ENCODE peak calls at places on chromosome 1, in five cellular contexts. U is neuronal stem cell, H is brain microvascular endothelial cell, N is psoas muscle, S is SJSA1. P is an unnamed sample. For H3K36me3, the result is how much of the 10 kb centered on the place peaks cover.

GRCh38 chr1:92367496-92367895 is 68.6 kb downstream of the RPAP2 start:
- DNase-seq in U (no peak), H (no peak), N (no peak), S (no peak), P (no peak)

GRCh38 chr1:213531369-213532310 is 456.1 kb upstream of the PROX1 start:
- DNase-seq in U (no peak), H (no peak), N (no peak), S (no peak), P (no peak)

GRCh38 chr1:33074193-33074945 is 6.6 kb upstream of the AZIN2 start:
- DNase-seq in U (no peak), H (no peak), N (no peak), S (no peak), P (no peak)

GRCh38 chr1:178241057-178241456 is 147.2 kb downstream of the RASAL2 start:
- DNase-seq in U (no peak), H (no peak), N (no peak), S (no peak), P (no peak)

GRCh38 chr1:20321573-20321972 is 30.9 kb downstream of the VWA5B1 start:
- DNase-seq in U (no peak), H (no peak), N (no peak), S (no peak), P (no peak)

GRCh38 chr1:3477241-3478109 is 23.0 kb downstream of the ARHGEF16 start:
- DNase-seq in U (no peak), H (no peak), N (no peak), S (no peak), P (no peak)

GRCh38 chr1:209155556-209155955 is 428.0 kb upstream of the CAMK1G start:
- DNase-seq in U (peak), H (no peak), N (no peak), S (no peak), P (no peak)

GRCh38 chr1:4801192-4801924 is 146.9 kb downstream of the AJAP1 start:
- DNase-seq in U (no peak), H (no peak), N (peak), S (no peak), P (no peak)

GRCh38 chr1:237938553-237938952 is 47.8 kb upstream of the ZP4 start:
- DNase-seq in U (no peak), H (no peak), N (no peak), S (no peak), P (no peak)

GRCh38 chr1:63350320-63350719 is 17.1 kb upstream of the ALG6 start:
- DNase-seq in U (no peak), H (no peak), N (no peak), S (no peak), P (no peak)

GRCh38 chr1:217135987-217136894 is 413.0 kb upstream of the ESRRG start:
- DNase-seq in U (peak), H (no peak), N (no peak), S (no peak), P (no peak)

GRCh38 chr1:66214901-66215300 is 319.1 kb upstream of the SGIP1 start:
- DNase-seq in U (no peak), H (no peak), N (no peak), S (no peak), P (no peak)

GRCh38 chr1:200307755-200308066 is 102.1 kb downstream of the ZNF281 start:
- DNase-seq in U (no peak), H (no peak), N (no peak), S (no peak), P (no peak)

GRCh38 chr1:19448491-19449439 is 36.6 kb downstream of the CAPZB start:
- DNase-seq in U (no peak), H (no peak), N (peak), S (peak), P (no peak)

GRCh38 chr1:221310180-221310579 is 430.9 kb downstream of the HLX start:
- DNase-seq in U (no peak), H (no peak), N (no peak), S (no peak), P (no peak)

GRCh38 chr1:218353656-218354055 is 8.5 kb downstream of the TGFB2 start:
- DNase-seq in U (no peak), H (no peak), N (no peak), S (no peak), P (no peak)

GRCh38 chr1:222034790-222035189 is 292.9 kb upstream of the DUSP10 start:
- DNase-seq in U (no peak), H (peak), N (no peak), S (no peak), P (no peak)

GRCh38 chr1:226730064-226730463 is 9.0 kb downstream of the ITPKB start:
- DNase-seq in U (no peak), H (no peak), N (no peak), S (no peak), P (no peak)

GRCh38 chr1:100359139-100359538 is 6.8 kb downstream of the CDC14A start:
- DNase-seq in U (no peak), H (no peak), N (no peak), S (no peak), P (no peak)

GRCh38 chr1:240465531-240465940 is 146.4 kb downstream of the GREM2 start:
- DNase-seq in U (peak), H (no peak), N (no peak), S (no peak), P (no peak)

GRCh38 chr1:39499668-39500067 is 8.2 kb downstream of the BMP8A start:
- DNase-seq in U (no peak), H (no peak), N (no peak), S (no peak), P (no peak)

GRCh38 chr1:70778934-70779333 is 268.7 kb downstream of the PTGER3 start:
- DNase-seq in U (no peak), H (no peak), N (no peak), S (no peak), P (no peak)

GRCh38 chr1:212650228-212650627 is 41.7 kb downstream of the ATF3 start:
- DNase-seq in U (no peak), H (no peak), N (no peak), S (no peak), P (no peak)

GRCh38 chr1:222522105-222522915 is 25.6 kb downstream of the HHIPL2 start:
- DNase-seq in U (no peak), H (no peak), N (no peak), S (no peak), P (no peak)

GRCh38 chr1:221200464-221200863 is 321.2 kb downstream of the HLX start:
- DNase-seq in U (no peak), H (no peak), N (no peak), S (no peak), P (no peak)

GRCh38 chr1:82319526-82319925 is 518.8 kb downstream of the ADGRL2 start:
- DNase-seq in U (no peak), H (no peak), N (no peak), S (no peak), P (no peak)

GRCh38 chr1:156083800-156084790 is 1.8 kb upstream of the MEX3A start:
- DNase-seq in U (no peak), H (no peak), N (no peak), S (no peak), P (no peak)

GRCh38 chr1:240806201-240806745 is 194.3 kb upstream of the GREM2 start:
- DNase-seq in U (no peak), H (no peak), N (no peak), S (no peak), P (no peak)

GRCh38 chr1:181390350-181391080 is 92.8 kb upstream of the CACNA1E start:
- DNase-seq in U (no peak), H (no peak), N (no peak), S (no peak), P (no peak)

GRCh38 chr1:234430691-234431090 is 48.3 kb downstream of the TARBP1 start:
- DNase-seq in U (no peak), H (no peak), N (no peak), S (no peak), P (no peak)

GRCh38 chr1:14765773-14766172 is 167.3 kb downstream of the KAZN start:
- DNase-seq in U (no peak), H (no peak), N (no peak), S (no peak), P (no peak)

GRCh38 chr1:193462629-193463320 is 276.4 kb upstream of the B3GALT2 start:
- DNase-seq in U (peak), H (peak), N (no peak), S (no peak), P (no peak)

GRCh38 chr1:222736470-222736869 is 532 bp upstream of the FAM177B start:
- DNase-seq in U (peak), H (no peak), N (no peak), S (no peak), P (no peak)

DNA sequence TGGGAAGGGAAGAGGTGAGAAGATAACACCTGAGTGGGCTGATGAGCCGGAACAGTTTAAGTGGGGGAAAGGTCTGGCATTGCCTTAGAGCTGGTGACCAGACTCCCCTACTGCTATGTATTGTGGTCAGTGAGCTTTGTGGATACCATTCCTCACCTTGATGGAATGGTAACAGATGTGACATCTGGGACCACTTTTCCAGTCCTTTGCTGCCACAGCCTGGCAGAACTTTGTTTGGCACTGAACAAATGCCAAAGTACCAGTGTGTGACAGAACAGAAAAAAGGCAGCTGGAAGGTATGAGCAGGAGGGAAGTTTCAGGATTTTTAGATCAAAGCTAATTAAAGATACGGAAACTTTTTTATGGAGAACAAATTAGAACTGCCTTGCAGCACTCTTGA is 6.2 kb downstream of the MED8 start:
- DNase-seq in U (no peak), H (no peak), N (no peak), S (no peak), P (no peak)
- H3K36me3 ChIP-seq in U (under half), H (half or more), N (half or more), S (half or more), P (under half)

GRCh38 chr1:114453361-114453784 is 57.6 kb downstream of the TRIM33 start:
- DNase-seq in U (no peak), H (no peak), N (no peak), S (no peak), P (no peak)
- H3K36me3 ChIP-seq in U (under half), H (under half), N (under half), S (under half), P (under half)

GRCh38 chr1:117897551-117897950 is 31.9 kb downstream of the GDAP2 start:
- DNase-seq in U (no peak), H (peak), N (no peak), S (no peak), P (no peak)
- H3K36me3 ChIP-seq in U (under half), H (under half), N (half or more), S (half or more), P (under half)

GRCh38 chr1:225407755-225408154 is 20.1 kb downstream of the LBR start:
- DNase-seq in U (no peak), H (no peak), N (no peak), S (no peak), P (no peak)

GRCh38 chr1:225406976-225407725 is 20.7 kb downstream of the LBR start:
- DNase-seq in U (no peak), H (no peak), N (no peak), S (no peak), P (no peak)

GRCh38 chr1:225408249-225408648 is 19.6 kb downstream of the LBR start:
- DNase-seq in U (no peak), H (no peak), N (no peak), S (no peak), P (no peak)

GRCh38 chr1:225410036-225410435 is 17.8 kb downstream of the LBR start:
- DNase-seq in U (no peak), H (no peak), N (no peak), S (no peak), P (no peak)

DNA sequence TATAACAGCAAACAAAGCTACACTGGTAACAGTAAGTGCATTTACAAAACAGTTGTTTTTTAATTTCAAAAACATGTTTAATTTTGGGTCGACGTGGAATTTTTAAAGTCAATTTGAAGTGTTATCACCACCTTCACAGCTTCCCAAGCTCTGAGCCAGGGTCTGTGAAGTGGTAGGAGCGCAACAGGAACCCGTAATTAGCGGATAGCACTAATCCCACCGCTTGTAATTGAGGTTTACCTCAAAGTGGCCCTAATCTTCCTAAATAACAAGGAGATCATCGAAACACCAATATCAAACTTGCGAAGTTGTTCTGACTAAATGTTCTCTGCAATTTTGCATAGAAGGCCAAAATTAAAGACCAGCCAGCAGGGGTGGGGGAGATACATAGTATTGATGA is 18.8 kb downstream of the LBR start:
- DNase-seq in U (no peak), H (no peak), N (no peak), S (no peak), P (no peak)
- H3K36me3 ChIP-seq in U (under half), H (under half), N (half or more), S (half or more), P (under half)

GRCh38 chr1:67394548-67394947 is 35.7 kb downstream of the SERBP1 start:
- DNase-seq in U (no peak), H (no peak), N (no peak), S (no peak), P (no peak)
- H3K36me3 ChIP-seq in U (under half), H (under half), N (under half), S (under half), P (under half)

GRCh38 chr1:151985768-151986167 is 7.9 kb downstream of the S100A10 start:
- DNase-seq in U (no peak), H (no peak), N (no peak), S (no peak), P (no peak)

GRCh38 chr1:151985270-151985669 is 8.4 kb downstream of the S100A10 start:
- DNase-seq in U (no peak), H (no peak), N (no peak), S (no peak), P (no peak)

GRCh38 chr1:151988405-151988851 is 5.2 kb downstream of the S100A10 start:
- DNase-seq in U (no peak), H (peak), N (no peak), S (peak), P (no peak)

GRCh38 chr1:151984313-151984956 is 9.2 kb downstream of the S100A10 start:
- DNase-seq in U (no peak), H (no peak), N (no peak), S (no peak), P (no peak)

DNA sequence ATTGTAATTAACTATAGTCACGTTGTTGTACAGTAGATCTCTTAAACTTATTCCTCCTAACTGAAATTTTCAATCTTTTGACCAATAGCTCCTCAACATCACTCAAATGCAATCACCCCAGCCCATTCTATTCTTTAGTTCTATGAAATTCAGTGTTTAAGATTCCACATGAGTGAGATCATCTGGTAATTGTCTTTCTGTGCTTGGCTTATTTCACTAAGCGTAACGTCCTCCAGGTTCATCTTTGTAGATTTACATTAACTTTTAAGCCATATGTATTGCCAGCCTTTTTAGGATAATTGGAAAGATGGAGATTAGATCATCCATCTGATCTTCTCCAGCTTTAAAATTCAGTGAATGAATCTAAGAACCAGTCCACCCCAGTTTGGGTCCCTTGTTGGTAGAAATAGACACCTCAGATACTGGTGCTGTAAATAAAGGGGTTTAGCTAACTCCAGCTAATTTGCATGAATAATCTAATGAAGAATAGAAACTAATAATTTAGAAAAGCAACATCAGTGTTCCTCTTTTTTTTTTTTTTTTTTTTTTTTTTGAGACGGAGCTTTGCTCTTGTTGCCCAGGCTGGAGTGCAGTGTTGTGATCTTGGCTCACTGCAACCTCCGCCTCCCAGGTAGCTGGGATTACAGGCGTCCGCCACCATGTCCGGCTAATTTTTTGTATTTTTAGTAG is 7.0 kb downstream of the S100A10 start:
- DNase-seq in U (no peak), H (no peak), N (no peak), S (no peak), P (no peak)
- H3K36me3 ChIP-seq in U (under half), H (under half), N (under half), S (half or more), P (under half)

GRCh38 chr1:110058591-110058990 is 11.9 kb downstream of the ALX3 start:
- DNase-seq in U (no peak), H (no peak), N (peak), S (no peak), P (no peak)
- H3K36me3 ChIP-seq in U (under half), H (under half), N (half or more), S (half or more), P (under half)

DNA sequence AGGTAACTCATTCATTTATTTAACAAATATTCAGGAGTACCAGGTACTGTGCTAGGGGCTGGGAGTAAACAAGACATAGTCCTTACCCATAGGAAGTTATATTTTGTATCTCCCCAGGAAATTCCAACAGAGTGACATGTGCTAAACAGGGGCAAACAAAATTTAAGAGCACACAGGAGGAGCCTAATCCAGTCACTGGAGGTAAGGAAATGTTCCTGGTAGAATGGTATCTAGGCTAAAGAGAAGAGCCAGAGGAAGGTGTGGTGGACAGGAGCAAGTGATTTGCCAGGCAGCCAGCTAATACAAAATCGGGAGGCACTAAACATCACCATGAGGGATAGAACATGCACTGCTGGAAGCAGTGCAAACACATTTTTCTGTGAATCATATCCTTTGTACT is 10.4 kb downstream of the TEX38 start:
- DNase-seq in U (no peak), H (no peak), N (no peak), S (no peak), P (no peak)
- H3K36me3 ChIP-seq in U (under half), H (under half), N (half or more), S (half or more), P (under half)

P was measured in prostate gland.